ENCODE peak calls at places on chromosomes 4 and X, in eight cellular contexts. One of them, this sample, is unnamed.

GRCh38 chrX:71178908-71179307 is 34.3 kb downstream of the NLGN3 start:
- DNase-seq in AG04449: no peak
- DNase-seq in AML-193: peak; percentile 18
- DNase-seq in Calu3: peak; percentile 53
- DNase-seq in stimulated activated CD4-positive, alpha-beta T cell treated with anti-CD3 and anti-CD28 coated beads, Interleukin-2, amount 100 ng/mL, for 4 hours: peak; percentile 24
- DNase-seq in SJCRH30: peak; percentile 48
- DNase-seq in lower leg skin: peak; percentile 25
- DNase-seq in NAMALWA: peak; percentile 71
- DNase-seq in this sample: peak; percentile 37

GRCh38 chrX:101385026-101385684 is 836 bp downstream of the BTK start:
- DNase-seq in SJCRH30: no peak
- DNase-seq in lower leg skin: no peak
- DNase-seq in NAMALWA: no peak
- DNase-seq in AG04449: no peak
- DNase-seq in AML-193: no peak
- DNase-seq in stimulated activated CD4-positive, alpha-beta T cell treated with anti-CD3 and anti-CD28 coated beads, Interleukin-2, amount 100 ng/mL, for 4 hours: no peak
- DNase-seq in Calu3: no peak
- DNase-seq in this sample: no peak

GRCh38 chr4:153594208-153594607 is 89.9 kb upstream of the TLR2 start:
- DNase-seq in AML-193: no peak
- DNase-seq in AG04449: peak; percentile 60
- DNase-seq in NAMALWA: no peak
- DNase-seq in stimulated activated CD4-positive, alpha-beta T cell treated with anti-CD3 and anti-CD28 coated beads, Interleukin-2, amount 100 ng/mL, for 4 hours: no peak
- DNase-seq in SJCRH30: no peak
- DNase-seq in Calu3: no peak
- DNase-seq in lower leg skin: peak; percentile 35
- DNase-seq in this sample: no peak

GRCh38 chrX:68912113-68912980 is 83.5 kb downstream of the EFNB1 start:
- DNase-seq in SJCRH30: peak; percentile 26
- DNase-seq in lower leg skin: no peak
- DNase-seq in NAMALWA: no peak
- DNase-seq in stimulated activated CD4-positive, alpha-beta T cell treated with anti-CD3 and anti-CD28 coated beads, Interleukin-2, amount 100 ng/mL, for 4 hours: no peak
- DNase-seq in Calu3: no peak
- DNase-seq in AML-193: no peak
- DNase-seq in AG04449: no peak
- DNase-seq in this sample: no peak

GRCh38 chrX:149860445-149860844 is 20.5 kb upstream of the MAGEA8 start:
- DNase-seq in Calu3: no peak
- DNase-seq in NAMALWA: no peak
- DNase-seq in AG04449: no peak
- DNase-seq in lower leg skin: no peak
- DNase-seq in AML-193: no peak
- DNase-seq in stimulated activated CD4-positive, alpha-beta T cell treated with anti-CD3 and anti-CD28 coated beads, Interleukin-2, amount 100 ng/mL, for 4 hours: no peak
- DNase-seq in SJCRH30: no peak
- DNase-seq in this sample: no peak

GRCh38 chr4:114192854-114193253 is 213.4 kb upstream of the ARSJ start:
- DNase-seq in Calu3: no peak
- DNase-seq in SJCRH30: no peak
- DNase-seq in AG04449: no peak
- DNase-seq in lower leg skin: no peak
- DNase-seq in AML-193: no peak
- DNase-seq in stimulated activated CD4-positive, alpha-beta T cell treated with anti-CD3 and anti-CD28 coated beads, Interleukin-2, amount 100 ng/mL, for 4 hours: no peak
- DNase-seq in NAMALWA: no peak
- DNase-seq in this sample: no peak

GRCh38 chrX:112819013-112819635 is 21.5 kb downstream of the AMOT start:
- DNase-seq in Calu3: no peak
- DNase-seq in NAMALWA: no peak
- DNase-seq in AG04449: peak; percentile 57
- DNase-seq in AML-193: no peak
- DNase-seq in SJCRH30: no peak
- DNase-seq in lower leg skin: no peak
- DNase-seq in stimulated activated CD4-positive, alpha-beta T cell treated with anti-CD3 and anti-CD28 coated beads, Interleukin-2, amount 100 ng/mL, for 4 hours: no peak
- DNase-seq in this sample: no peak

GRCh38 chr4:3266076-3266475 is 17.1 kb downstream of the MSANTD1 start:
- DNase-seq in AML-193: no peak
- DNase-seq in stimulated activated CD4-positive, alpha-beta T cell treated with anti-CD3 and anti-CD28 coated beads, Interleukin-2, amount 100 ng/mL, for 4 hours: no peak
- DNase-seq in lower leg skin: no peak
- DNase-seq in SJCRH30: peak; percentile 0
- DNase-seq in NAMALWA: no peak
- DNase-seq in AG04449: no peak
- DNase-seq in Calu3: no peak
- DNase-seq in this sample: no peak

GRCh38 chrX:11137543-11138139 is 26.5 kb downstream of the HCCS start:
- DNase-seq in NAMALWA: peak; percentile 57
- DNase-seq in stimulated activated CD4-positive, alpha-beta T cell treated with anti-CD3 and anti-CD28 coated beads, Interleukin-2, amount 100 ng/mL, for 4 hours: no peak
- DNase-seq in SJCRH30: no peak
- DNase-seq in Calu3: peak; percentile 4
- DNase-seq in AML-193: peak; percentile 35
- DNase-seq in AG04449: no peak
- DNase-seq in lower leg skin: no peak
- DNase-seq in this sample: no peak

GRCh38 chr4:145131848-145132247 is 33.7 kb downstream of the ABCE1 start:
- DNase-seq in Calu3: no peak
- DNase-seq in SJCRH30: no peak
- DNase-seq in stimulated activated CD4-positive, alpha-beta T cell treated with anti-CD3 and anti-CD28 coated beads, Interleukin-2, amount 100 ng/mL, for 4 hours: no peak
- DNase-seq in lower leg skin: no peak
- DNase-seq in NAMALWA: no peak
- DNase-seq in AG04449: no peak
- DNase-seq in AML-193: no peak
- DNase-seq in this sample: no peak

GRCh38 chrX:134443020-134443419 is 16.9 kb upstream of the HPRT1 start:
- DNase-seq in stimulated activated CD4-positive, alpha-beta T cell treated with anti-CD3 and anti-CD28 coated beads, Interleukin-2, amount 100 ng/mL, for 4 hours: no peak
- DNase-seq in AG04449: no peak
- DNase-seq in SJCRH30: no peak
- DNase-seq in AML-193: no peak
- DNase-seq in NAMALWA: no peak
- DNase-seq in Calu3: no peak
- DNase-seq in lower leg skin: no peak
- DNase-seq in this sample: no peak

GRCh38 chrX:153684447-153685178 is 3.1 kb upstream of the SLC6A8 start:
- DNase-seq in AG04449: no peak
- DNase-seq in lower leg skin: no peak
- DNase-seq in stimulated activated CD4-positive, alpha-beta T cell treated with anti-CD3 and anti-CD28 coated beads, Interleukin-2, amount 100 ng/mL, for 4 hours: no peak
- DNase-seq in NAMALWA: no peak
- DNase-seq in SJCRH30: no peak
- DNase-seq in Calu3: no peak
- DNase-seq in AML-193: no peak
- DNase-seq in this sample: no peak

GRCh38 chr4:117549624-117550023 is 464.2 kb upstream of the TRAM1L1 start:
- DNase-seq in lower leg skin: no peak
- DNase-seq in stimulated activated CD4-positive, alpha-beta T cell treated with anti-CD3 and anti-CD28 coated beads, Interleukin-2, amount 100 ng/mL, for 4 hours: no peak
- DNase-seq in Calu3: no peak
- DNase-seq in NAMALWA: no peak
- DNase-seq in AG04449: no peak
- DNase-seq in SJCRH30: no peak
- DNase-seq in AML-193: no peak
- DNase-seq in this sample: no peak

GRCh38 chrX:38929966-38930421 is 128.7 kb downstream of the MID1IP1 start:
- DNase-seq in NAMALWA: no peak
- DNase-seq in AML-193: no peak
- DNase-seq in SJCRH30: no peak
- DNase-seq in lower leg skin: peak; percentile 16
- DNase-seq in AG04449: peak; percentile 21
- DNase-seq in Calu3: no peak
- DNase-seq in stimulated activated CD4-positive, alpha-beta T cell treated with anti-CD3 and anti-CD28 coated beads, Interleukin-2, amount 100 ng/mL, for 4 hours: no peak
- DNase-seq in this sample: no peak

GRCh38 chr4:8355306-8355705 is 85.2 kb downstream of the ACOX3 start:
- DNase-seq in NAMALWA: no peak
- DNase-seq in AG04449: no peak
- DNase-seq in lower leg skin: no peak
- DNase-seq in SJCRH30: no peak
- DNase-seq in Calu3: no peak
- DNase-seq in stimulated activated CD4-positive, alpha-beta T cell treated with anti-CD3 and anti-CD28 coated beads, Interleukin-2, amount 100 ng/mL, for 4 hours: no peak
- DNase-seq in AML-193: no peak
- DNase-seq in this sample: no peak

GRCh38 chrX:150765782-150766350 is 72.7 kb downstream of the MTMR1 start:
- DNase-seq in lower leg skin: no peak
- DNase-seq in AML-193: no peak
- DNase-seq in Calu3: no peak
- DNase-seq in SJCRH30: no peak
- DNase-seq in AG04449: no peak
- DNase-seq in NAMALWA: no peak
- DNase-seq in stimulated activated CD4-positive, alpha-beta T cell treated with anti-CD3 and anti-CD28 coated beads, Interleukin-2, amount 100 ng/mL, for 4 hours: no peak
- DNase-seq in this sample: no peak

GRCh38 chr4:25448379-25449109 is 71.5 kb downstream of the ANAPC4 start:
- DNase-seq in SJCRH30: peak; percentile 80
- DNase-seq in AG04449: peak; percentile 44
- DNase-seq in AML-193: no peak
- DNase-seq in Calu3: no peak
- DNase-seq in lower leg skin: no peak
- DNase-seq in NAMALWA: no peak
- DNase-seq in stimulated activated CD4-positive, alpha-beta T cell treated with anti-CD3 and anti-CD28 coated beads, Interleukin-2, amount 100 ng/mL, for 4 hours: no peak
- DNase-seq in this sample: no peak

GRCh38 chrX:9378980-9379696 is 85.7 kb upstream of the TBL1X start:
- DNase-seq in NAMALWA: no peak
- DNase-seq in lower leg skin: no peak
- DNase-seq in AG04449: no peak
- DNase-seq in Calu3: peak; percentile 23
- DNase-seq in stimulated activated CD4-positive, alpha-beta T cell treated with anti-CD3 and anti-CD28 coated beads, Interleukin-2, amount 100 ng/mL, for 4 hours: no peak
- DNase-seq in SJCRH30: peak; percentile 9
- DNase-seq in AML-193: peak; percentile 82
- DNase-seq in this sample: no peak

GRCh38 chr4:5469151-5469775 is 239.1 kb downstream of the EVC2 start:
- DNase-seq in AG04449: no peak
- DNase-seq in lower leg skin: no peak
- DNase-seq in Calu3: no peak
- DNase-seq in NAMALWA: no peak
- DNase-seq in stimulated activated CD4-positive, alpha-beta T cell treated with anti-CD3 and anti-CD28 coated beads, Interleukin-2, amount 100 ng/mL, for 4 hours: no peak
- DNase-seq in SJCRH30: no peak
- DNase-seq in AML-193: no peak
- DNase-seq in this sample: no peak

GRCh38 chrX:123291623-123292022 is 107.5 kb downstream of the GRIA3 start:
- DNase-seq in AG04449: no peak
- DNase-seq in AML-193: no peak
- DNase-seq in lower leg skin: no peak
- DNase-seq in NAMALWA: no peak
- DNase-seq in stimulated activated CD4-positive, alpha-beta T cell treated with anti-CD3 and anti-CD28 coated beads, Interleukin-2, amount 100 ng/mL, for 4 hours: no peak
- DNase-seq in SJCRH30: no peak
- DNase-seq in Calu3: no peak
- DNase-seq in this sample: no peak

GRCh38 chr4:154120277-154120676 is 331.4 kb upstream of the SFRP2 start:
- DNase-seq in AG04449: no peak
- DNase-seq in Calu3: no peak
- DNase-seq in lower leg skin: no peak
- DNase-seq in NAMALWA: no peak
- DNase-seq in stimulated activated CD4-positive, alpha-beta T cell treated with anti-CD3 and anti-CD28 coated beads, Interleukin-2, amount 100 ng/mL, for 4 hours: no peak
- DNase-seq in AML-193: no peak
- DNase-seq in SJCRH30: no peak
- DNase-seq in this sample: no peak

GRCh38 chrX:40008841-40009461 is 88.8 kb downstream of the BCOR start:
- DNase-seq in lower leg skin: no peak
- DNase-seq in NAMALWA: no peak
- DNase-seq in AG04449: no peak
- DNase-seq in stimulated activated CD4-positive, alpha-beta T cell treated with anti-CD3 and anti-CD28 coated beads, Interleukin-2, amount 100 ng/mL, for 4 hours: no peak
- DNase-seq in SJCRH30: no peak
- DNase-seq in Calu3: no peak
- DNase-seq in AML-193: peak; percentile 40
- DNase-seq in this sample: peak; percentile 52

GRCh38 chr4:38204317-38205060 is 244.3 kb downstream of the PTTG2 start:
- DNase-seq in AG04449: no peak
- DNase-seq in SJCRH30: peak; percentile 18
- DNase-seq in stimulated activated CD4-positive, alpha-beta T cell treated with anti-CD3 and anti-CD28 coated beads, Interleukin-2, amount 100 ng/mL, for 4 hours: no peak
- DNase-seq in AML-193: no peak
- DNase-seq in lower leg skin: no peak
- DNase-seq in NAMALWA: no peak
- DNase-seq in Calu3: no peak
- DNase-seq in this sample: no peak

GRCh38 chr4:112029642-112030235 is 115.5 kb upstream of the FAM241A start:
- DNase-seq in lower leg skin: no peak
- DNase-seq in AML-193: no peak
- DNase-seq in Calu3: no peak
- DNase-seq in SJCRH30: peak; percentile 64
- DNase-seq in AG04449: no peak
- DNase-seq in stimulated activated CD4-positive, alpha-beta T cell treated with anti-CD3 and anti-CD28 coated beads, Interleukin-2, amount 100 ng/mL, for 4 hours: no peak
- DNase-seq in NAMALWA: no peak
- DNase-seq in this sample: no peak

GRCh38 chr4:182695842-182696241 is 221.3 kb downstream of the DCTD start:
- DNase-seq in stimulated activated CD4-positive, alpha-beta T cell treated with anti-CD3 and anti-CD28 coated beads, Interleukin-2, amount 100 ng/mL, for 4 hours: no peak
- DNase-seq in AML-193: no peak
- DNase-seq in AG04449: no peak
- DNase-seq in SJCRH30: no peak
- DNase-seq in lower leg skin: no peak
- DNase-seq in Calu3: no peak
- DNase-seq in NAMALWA: no peak
- DNase-seq in this sample: no peak

GRCh38 chr4:30720021-30720655 is at the start of gene PCDH7:
- DNase-seq in SJCRH30: peak; percentile 85
- DNase-seq in Calu3: peak; percentile 12
- DNase-seq in NAMALWA: no peak
- DNase-seq in stimulated activated CD4-positive, alpha-beta T cell treated with anti-CD3 and anti-CD28 coated beads, Interleukin-2, amount 100 ng/mL, for 4 hours: no peak
- DNase-seq in AML-193: no peak
- DNase-seq in lower leg skin: peak; percentile 33
- DNase-seq in AG04449: no peak
- DNase-seq in this sample: peak; percentile 36

GRCh38 chrX:100647095-100647494 is 3.1 kb downstream of the SRPX2 start:
- DNase-seq in lower leg skin: no peak
- DNase-seq in Calu3: no peak
- DNase-seq in stimulated activated CD4-positive, alpha-beta T cell treated with anti-CD3 and anti-CD28 coated beads, Interleukin-2, amount 100 ng/mL, for 4 hours: no peak
- DNase-seq in AML-193: no peak
- DNase-seq in NAMALWA: no peak
- DNase-seq in AG04449: no peak
- DNase-seq in SJCRH30: peak; percentile 65
- DNase-seq in this sample: no peak

GRCh38 chr4:76784237-76784636 is 113.7 kb downstream of the SOWAHB start:
- DNase-seq in AML-193: no peak
- DNase-seq in lower leg skin: no peak
- DNase-seq in stimulated activated CD4-positive, alpha-beta T cell treated with anti-CD3 and anti-CD28 coated beads, Interleukin-2, amount 100 ng/mL, for 4 hours: no peak
- DNase-seq in SJCRH30: no peak
- DNase-seq in NAMALWA: peak; percentile 21
- DNase-seq in Calu3: peak; percentile 15
- DNase-seq in AG04449: no peak
- DNase-seq in this sample: no peak

GRCh38 chrX:149639568-149639967 is 8.0 kb upstream of the TMEM185A start:
- DNase-seq in AML-193: no peak
- DNase-seq in SJCRH30: no peak
- DNase-seq in Calu3: no peak
- DNase-seq in NAMALWA: no peak
- DNase-seq in lower leg skin: no peak
- DNase-seq in AG04449: no peak
- DNase-seq in stimulated activated CD4-positive, alpha-beta T cell treated with anti-CD3 and anti-CD28 coated beads, Interleukin-2, amount 100 ng/mL, for 4 hours: no peak
- DNase-seq in this sample: no peak

GRCh38 chrX:56795309-56795868 is 66.3 kb downstream of the NBDY start:
- DNase-seq in stimulated activated CD4-positive, alpha-beta T cell treated with anti-CD3 and anti-CD28 coated beads, Interleukin-2, amount 100 ng/mL, for 4 hours: no peak
- DNase-seq in Calu3: no peak
- DNase-seq in AG04449: no peak
- DNase-seq in AML-193: no peak
- DNase-seq in lower leg skin: no peak
- DNase-seq in SJCRH30: no peak
- DNase-seq in NAMALWA: no peak
- DNase-seq in this sample: no peak